ENCODE peak calls at places on chromosome 16, in eight cellular contexts. T, F, A, Q, L, S, J and K are unnamed samples. For H3K4me1 and H3K27me3, the result is how much of the 10 kb centered on the place peaks cover.

GRCh38 chr16:78931267-78932060 is 669.1 kb downstream of the MAF start:
- DNase-seq in T (no peak), F (no peak), A (no peak), Q (no peak), L (no peak), S (no peak), J (no peak), K (no peak)

GRCh38 chr16:55471448-55472097 is 7.4 kb upstream of the MMP2 start:
- DNase-seq in T (peak), F (peak), A (no peak), Q (no peak), L (peak), S (no peak), J (no peak), K (peak)

GRCh38 chr16:55018881-55019280 is 88.2 kb downstream of the IRX5 start:
- DNase-seq in T (no peak), F (no peak), A (no peak), Q (no peak), L (no peak), S (no peak), J (no peak), K (no peak)

GRCh38 chr16:4060823-4061222 is 55.4 kb downstream of the ADCY9 start:
- DNase-seq in T (no peak), F (peak), A (no peak), Q (no peak), L (peak), S (no peak), J (no peak), K (no peak)

GRCh38 chr16:4624827-4625616 is 396 bp downstream of the MGRN1 start:
- DNase-seq in T (peak), F (peak), A (peak), Q (peak), L (peak), S (peak), J (peak), K (peak)

GRCh38 chr16:75402821-75403475 is 30.4 kb downstream of the CFDP1 start:
- DNase-seq in T (peak), F (peak), A (no peak), Q (peak), L (peak), S (no peak), J (no peak), K (peak)

GRCh38 chr16:6382787-6383515 is 949.7 kb upstream of the RBFOX1 start:
- DNase-seq in T (no peak), F (no peak), A (no peak), Q (no peak), L (no peak), S (no peak), J (no peak), K (no peak)

GRCh38 chr16:57517397-57518367 is 18.7 kb downstream of the CCDC102A start:
- DNase-seq in T (no peak), F (no peak), A (no peak), Q (no peak), L (no peak), S (no peak), J (no peak), K (no peak)

GRCh38 chr16:85363427-85363826 is 249.7 kb upstream of the GSE1 start:
- DNase-seq in T (no peak), F (no peak), A (no peak), Q (no peak), L (no peak), S (no peak), J (no peak), K (peak)

GRCh38 chr16:73713817-73714495 is 582.7 kb upstream of the PSMD7 start:
- DNase-seq in T (no peak), F (peak), A (no peak), Q (peak), L (peak), S (no peak), J (no peak), K (no peak)

GRCh38 chr16:83967838-83968482 is at the start of gene NECAB2:
- DNase-seq in T (peak), F (no peak), A (no peak), Q (peak), L (peak), S (peak), J (peak), K (peak)

GRCh38 chr16:84423416-84423837 is 55.1 kb downstream of the ATP2C2 start:
- DNase-seq in T (peak), F (peak), A (no peak), Q (no peak), L (peak), S (no peak), J (no peak), K (peak)

GRCh38 chr16:56851671-56852400 is 13.2 kb upstream of the SLC12A3 start:
- DNase-seq in T (peak), F (peak), A (no peak), Q (no peak), L (peak), S (peak), J (peak), K (no peak)

GRCh38 chr16:89330177-89330856 is 112.8 kb downstream of the ZNF778 start:
- DNase-seq in T (peak), F (no peak), A (peak), Q (peak), L (peak), S (peak), J (peak), K (peak)

GRCh38 chr16:51834131-51834530 is 683.1 kb upstream of the SALL1 start:
- DNase-seq in T (no peak), F (peak), A (no peak), Q (no peak), L (peak), S (no peak), J (no peak), K (peak)

GRCh38 chr16:86307518-86307903 is 202.8 kb upstream of the FOXF1 start:
- DNase-seq in T (no peak), F (peak), A (no peak), Q (no peak), L (peak), S (no peak), J (no peak), K (no peak)

GRCh38 chr16:52869243-52869642 is 183.5 kb downstream of the CHD9NB start:
- DNase-seq in T (no peak), F (no peak), A (no peak), Q (no peak), L (no peak), S (no peak), J (no peak), K (no peak)

GRCh38 chr16:64417711-64418227 is 704.1 kb downstream of the CDH11 start:
- DNase-seq in T (peak), F (peak), A (no peak), Q (no peak), L (peak), S (no peak), J (no peak), K (peak)

GRCh38 chr16:52770828-52771227 is 223.9 kb upstream of the TOX3 start:
- DNase-seq in T (no peak), F (no peak), A (no peak), Q (no peak), L (no peak), S (no peak), J (no peak), K (no peak)

GRCh38 chr16:89883346-89884040 is 10.1 kb downstream of the TCF25 start:
- DNase-seq in T (no peak), F (no peak), A (no peak), Q (no peak), L (no peak), S (no peak), J (no peak), K (no peak)

GRCh38 chr16:88702364-88703210 is 3.6 kb downstream of the RNF166 start:
- DNase-seq in T (no peak), F (no peak), A (no peak), Q (no peak), L (no peak), S (peak), J (no peak), K (no peak)

GRCh38 chr16:89449726-89450335 is 40.5 kb downstream of the ANKRD11 start:
- DNase-seq in T (peak), F (no peak), A (no peak), Q (no peak), L (peak), S (no peak), J (no peak), K (peak)

GRCh38 chr16:4746991-4747574 is 12.7 kb downstream of the DNAAF8 start:
- DNase-seq in T (no peak), F (peak), A (no peak), Q (no peak), L (no peak), S (no peak), J (no peak), K (no peak)

GRCh38 chr16:2160915-2161551 is 5.5 kb downstream of the TRAF7 start:
- DNase-seq in T (no peak), F (peak), A (no peak), Q (peak), L (peak), S (no peak), J (peak), K (no peak)
- H3K4me1 ChIP-seq in T (under half), F (under half), A (under half), Q (under half), L (under half), S (half or more), J (under half), K (half or more)

DNA sequence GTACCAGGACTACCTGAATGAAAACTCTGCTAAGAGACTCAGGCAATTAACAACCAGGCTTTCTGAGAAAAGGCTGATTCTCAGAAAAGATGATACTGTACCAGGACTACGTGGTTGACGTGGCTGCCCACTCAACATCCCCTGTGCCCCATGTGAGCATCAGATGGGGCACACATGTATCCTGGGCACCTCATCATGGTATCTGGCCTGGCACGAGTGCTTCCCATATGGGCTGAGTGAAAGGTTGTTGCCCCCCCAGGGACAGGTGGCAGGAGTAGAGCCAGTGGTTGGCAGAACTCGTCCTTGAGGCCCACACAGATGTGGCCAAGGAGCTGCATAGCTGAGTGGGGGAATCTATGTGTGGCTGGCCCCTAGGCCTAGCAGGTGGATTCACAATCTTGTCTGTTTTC is 3.5 kb upstream of the CES4A start:
- DNase-seq in T (no peak), F (no peak), A (no peak), Q (no peak), L (no peak), S (no peak), J (no peak), K (no peak)
- H3K27ac ChIP-seq in T (no peak), F (no peak), A (peak), Q (no peak), L (no peak), S (no peak), J (no peak), K (no peak)

GRCh38 chr16:3038256-3038655 is 1.5 kb upstream of the BICDL2 start:
- DNase-seq in T (no peak), F (no peak), A (no peak), Q (peak), L (no peak), S (no peak), J (no peak), K (no peak)

GRCh38 chr16:3035289-3035971 is 1.3 kb downstream of the BICDL2 start:
- DNase-seq in T (no peak), F (no peak), A (no peak), Q (peak), L (no peak), S (no peak), J (no peak), K (no peak)

GRCh38 chr16:3036726-3037315 is at the start of gene BICDL2:
- DNase-seq in T (no peak), F (no peak), A (no peak), Q (peak), L (no peak), S (no peak), J (no peak), K (no peak)

GRCh38 chr16:3038896-3039295 is 2.2 kb upstream of the BICDL2 start:
- DNase-seq in T (no peak), F (no peak), A (no peak), Q (no peak), L (no peak), S (no peak), J (no peak), K (no peak)

GRCh38 chr16:3035972-3036725 is 595 bp downstream of the BICDL2 start:
- DNase-seq in T (no peak), F (no peak), A (no peak), Q (peak), L (no peak), S (peak), J (no peak), K (no peak)
- H3K27me3 ChIP-seq in T (half or more), F (half or more), A (under half), Q (under half), L (half or more), S (under half), J (half or more), K (half or more)

DNA sequence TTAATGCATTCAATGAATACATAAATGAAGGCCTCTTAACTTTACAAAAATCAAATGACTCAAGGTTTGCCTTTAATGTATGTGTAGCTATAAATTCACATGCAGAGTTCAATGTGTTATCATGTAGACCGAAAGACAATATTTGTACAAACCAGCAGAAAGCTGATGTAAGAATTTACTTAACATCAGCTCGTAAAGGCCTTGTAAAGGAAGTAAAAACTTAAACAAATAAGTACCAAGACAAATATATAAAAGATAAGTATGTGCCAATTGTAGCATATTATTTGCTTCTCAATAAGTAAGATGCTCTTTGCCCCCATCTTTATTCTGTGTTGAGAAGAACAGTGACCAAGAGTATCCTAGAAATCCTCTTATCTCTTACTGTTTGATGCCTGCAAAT is 105.7 kb downstream of the SYCE1L start:
- DNase-seq in T (no peak), F (no peak), A (no peak), Q (no peak), L (no peak), S (no peak), J (no peak), K (no peak)
- H3K4me1 ChIP-seq in T (under half), F (under half), A (under half), Q (under half), L (under half), S (under half), J (under half), K (under half)

GRCh38 chr16:67247698-67248400 is 568 bp upstream of the FHOD1 start:
- DNase-seq in T (no peak), F (no peak), A (no peak), Q (no peak), L (no peak), S (no peak), J (no peak), K (peak)
- H3K27ac ChIP-seq in T (no peak), F (peak), A (peak), Q (no peak), L (peak), S (peak), J (peak), K (no peak)

DNA sequence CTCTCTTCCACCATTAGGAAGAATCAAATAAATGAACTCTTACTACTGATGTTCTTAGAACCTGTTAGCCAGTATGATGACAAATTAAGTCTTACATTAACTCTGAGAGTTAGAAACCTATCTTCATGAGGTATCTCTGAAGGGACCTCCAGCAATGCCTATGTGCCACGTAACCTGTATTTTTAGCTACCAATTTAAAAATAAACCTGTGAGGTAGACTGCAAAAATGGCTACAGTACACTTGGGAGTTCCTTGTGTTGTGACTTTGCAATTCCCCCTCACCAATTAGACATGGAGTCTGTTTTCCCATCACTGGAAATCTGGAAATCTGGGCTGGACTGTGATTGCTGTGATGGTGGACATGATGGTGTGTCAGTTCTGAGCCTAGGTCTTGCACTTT is 143.7 kb upstream of the MPHOSPH6 start:
- DNase-seq in T (no peak), F (no peak), A (no peak), Q (no peak), L (no peak), S (no peak), J (no peak), K (no peak)
- H3K27me3 ChIP-seq in T (under half), F (under half), A (under half), Q (under half), L (under half), S (under half), J (under half), K (under half)

DNA sequence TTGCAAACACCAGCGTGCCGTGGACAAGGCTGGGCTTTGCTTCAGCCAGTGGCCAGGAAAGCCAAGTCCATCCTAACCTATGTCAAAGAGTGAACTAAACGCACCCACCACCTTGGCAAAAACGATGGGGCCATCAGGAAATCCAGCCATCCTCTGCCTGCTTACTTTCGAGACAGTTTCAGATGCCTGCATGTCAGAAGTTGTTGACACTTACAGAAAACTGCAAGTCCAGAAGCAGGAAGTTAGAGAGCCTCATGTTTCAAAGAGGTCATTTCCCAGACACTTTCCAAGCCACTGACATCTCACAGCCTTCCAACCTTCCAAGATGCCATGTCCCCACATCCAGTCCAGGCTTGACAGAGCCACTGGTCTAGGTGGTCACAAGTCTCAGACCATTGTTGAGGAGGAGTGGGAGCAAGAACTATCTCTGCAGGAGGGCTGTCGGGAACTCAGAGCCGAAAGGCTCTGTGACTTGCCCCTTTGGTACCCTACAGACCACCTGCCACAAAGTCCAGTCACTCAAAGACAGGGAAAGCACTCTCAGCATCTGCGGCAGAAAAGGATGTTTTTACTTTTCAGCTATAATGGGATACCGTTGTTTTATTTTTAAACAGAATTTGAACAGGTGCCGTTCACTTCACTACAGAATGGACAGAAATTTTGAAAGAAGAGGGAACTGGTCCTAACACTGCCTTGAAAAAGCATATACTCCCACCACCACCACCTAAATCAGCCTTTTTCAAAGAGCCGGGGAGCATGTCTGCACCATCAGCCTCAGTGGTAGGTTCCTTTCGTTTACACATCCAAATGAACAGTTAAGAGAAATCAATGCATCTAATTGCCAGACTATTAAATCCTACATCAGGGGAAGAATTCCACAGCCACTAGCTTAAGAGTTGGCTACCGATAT is 5.1 kb downstream of the ZNF423 start:
- DNase-seq in T (no peak), F (no peak), A (no peak), Q (no peak), L (no peak), S (no peak), J (no peak), K (no peak)
- H3K4me1 ChIP-seq in T (under half), F (under half), A (under half), Q (under half), L (under half), S (half or more), J (under half), K (under half)